ENCODE peak calls at places on chromosomes 16 and 17, in four cellular contexts. N, B, G and O are unnamed samples.

GRCh38 chr17:62995377-62995885 is 29.4 kb downstream of the TANC2 start:
- DNase-seq in B (peak; percentile 35), G (no peak), N (no peak), O (no peak)

GRCh38 chr17:37388266-37388665 is 12.5 kb downstream of the C17orf78 start:
- DNase-seq in G (no peak), N (no peak), B (no peak), O (no peak)

GRCh38 chr16:4982056-4982867 is 24.1 kb downstream of the SEC14L5 start:
- DNase-seq in N (peak; percentile 25), B (no peak), G (no peak), O (no peak)

GRCh38 chr17:40320771-40321501 is 12.0 kb downstream of the RARA start:
- DNase-seq in N (no peak), B (no peak), G (no peak), O (no peak)

GRCh38 chr17:1591474-1592090 is 29.0 kb upstream of the PITPNA start:
- DNase-seq in N (no peak), B (no peak), G (no peak), O (no peak)

GRCh38 chr17:74212262-74212912 is 984 bp upstream of the TTYH2 start:
- DNase-seq in B (peak; percentile 25), G (no peak), N (no peak), O (no peak)

GRCh38 chr16:56800355-56800754 is 64.7 kb upstream of the SLC12A3 start:
- DNase-seq in G (no peak), B (no peak), N (no peak), O (no peak)

GRCh38 chr16:15034266-15035162 is 21.4 kb downstream of the NTAN1 start:
- DNase-seq in B (no peak), N (no peak), G (no peak), O (no peak)

GRCh38 chr16:4505356-4506153 is 29.4 kb downstream of the HMOX2 start:
- DNase-seq in N (no peak), G (peak; percentile 75), B (no peak), O (peak; percentile 63)

GRCh38 chr16:8375208-8375607 is 215.1 kb downstream of the TMEM114 start:
- DNase-seq in B (no peak), N (no peak), G (no peak), O (no peak)

GRCh38 chr17:4544135-4544651 is 11.0 kb downstream of the MYBBP1A start:
- DNase-seq in G (no peak), N (no peak), B (no peak), O (no peak)

GRCh38 chr16:87041286-87041685 is 275.9 kb downstream of the C16orf95 start:
- DNase-seq in G (no peak), N (no peak), B (no peak), O (no peak)

GRCh38 chr17:50013079-50013478 is 18.1 kb upstream of the DLX3 start:
- DNase-seq in N (no peak), B (no peak), G (no peak), O (no peak)

GRCh38 chr17:75633484-75634375 is 496 bp downstream of the SMIM5 start:
- DNase-seq in B (peak; percentile 95), N (peak; percentile 83), G (peak; percentile 41), O (peak; percentile 17)

GRCh38 chr16:48054881-48055601 is 100.8 kb downstream of the ABCC12 start:
- DNase-seq in N (peak; percentile 63), B (peak; percentile 46), G (peak; percentile 11), O (peak; percentile 18)

GRCh38 chr17:57906910-57907309 is 48.3 kb downstream of the CUEDC1 start:
- DNase-seq in B (no peak), G (no peak), N (peak; percentile 95), O (no peak)

GRCh38 chr17:74042744-74043486 is 160.6 kb upstream of the RPL38 start:
- DNase-seq in B (peak; percentile 5), G (no peak), N (peak; percentile 73), O (peak; percentile 51)

GRCh38 chr16:85833540-85833914 is 34.0 kb downstream of the COX4I1 start:
- DNase-seq in B (no peak), N (no peak), G (no peak), O (no peak)

GRCh38 chr17:77462101-77462500 is 321.3 kb downstream of the SEC14L1 start:
- DNase-seq in B (no peak), G (no peak), N (no peak), O (no peak)

GRCh38 chr17:41860254-41860931 is 4.8 kb downstream of the KLHL11 start:
- DNase-seq in G (no peak), N (no peak), B (no peak), O (no peak)

GRCh38 chr17:38724337-38724988 is 5.7 kb upstream of the CISD3 start:
- DNase-seq in G (no peak), B (peak; percentile 67), N (peak; percentile 93), O (no peak)

GRCh38 chr17:67276075-67276474 is 31.1 kb upstream of the HELZ start:
- DNase-seq in B (no peak), G (no peak), N (no peak), O (no peak)

GRCh38 chr16:72645526-72645925 is 402.4 kb downstream of the ZFHX3 start:
- DNase-seq in G (no peak), B (no peak), N (no peak), O (no peak)

GRCh38 chr17:49845210-49845782 is 2.6 kb downstream of the TAC4 start:
- DNase-seq in N (peak; percentile 15), G (no peak), B (peak; percentile 11), O (no peak)

GRCh38 chr16:87715658-87716057 is 50.1 kb downstream of the KLHDC4 start:
- DNase-seq in B (no peak), G (no peak), N (no peak), O (no peak)

GRCh38 chr16:85681255-85681654 is 7.5 kb downstream of the GINS2 start:
- DNase-seq in G (no peak), N (no peak), B (no peak), O (no peak)

GRCh38 chr16:525520-526180 is 1.9 kb upstream of the CAPN15 start:
- DNase-seq in B (peak; percentile 35), G (peak; percentile 64), N (no peak), O (peak; percentile 84)

GRCh38 chr17:47831934-47832327 is 461 bp downstream of the LRRC46 start:
- DNase-seq in B (no peak), N (no peak), G (no peak), O (no peak)

GRCh38 chr17:28318759-28319660 is at the start of gene TMEM97:
- DNase-seq in N (peak; percentile 96), B (peak; percentile 99), G (peak; percentile 96), O (peak; percentile 97)

GRCh38 chr16:29745853-29746345 is at the start of gene C16orf54:
- DNase-seq in B (peak; percentile 72), N (peak; percentile 16), G (peak; percentile 89), O (peak; percentile 86)

GRCh38 chr17:72432143-72432604 is 311.4 kb downstream of the SOX9 start:
- DNase-seq in B (no peak), N (no peak), G (no peak), O (no peak)

GRCh38 chr16:14334366-14335105 is 263.4 kb downstream of the MRTFB start:
- DNase-seq in B (no peak), N (no peak), G (no peak), O (no peak)

GRCh38 chr17:75063626-75064025 is 16.6 kb downstream of the KCTD2 start:
- DNase-seq in G (no peak), N (no peak), B (no peak), O (no peak)

GRCh38 chr16:68064791-68065365 is 20.3 kb upstream of the NFATC3 start:
- DNase-seq in N (peak; percentile 42), G (peak; percentile 59), B (peak; percentile 72), O (peak; percentile 68)